ENCODE peak calls at places on chromosomes 16 and 17, in six cellular contexts. J is kidney epithelial cell, F is fibroblast of lung, S is tibial nerve, O is fibroblast of mammary gland, T is GM23338. X is an unnamed sample.

GRCh38 chr17:34314279-34314678 is 5.0 kb upstream of the CCL8 start:
- DNase-seq in S (peak), O (peak), J (no peak), T (no peak), F (peak), X (no peak)

GRCh38 chr16:29983420-29984136 is 9.9 kb downstream of the TAOK2 start:
- DNase-seq in J (no peak), O (peak), S (no peak), F (no peak), T (no peak), X (no peak)

GRCh38 chr17:20954794-20955193 is 88.0 kb downstream of the USP22 start:
- DNase-seq in F (no peak), O (no peak), T (no peak), J (no peak), S (no peak), X (no peak)

GRCh38 chr16:78297066-78297666 is 197.7 kb downstream of the WWOX start:
- DNase-seq in S (no peak), O (peak), T (no peak), J (peak), F (peak), X (no peak)

GRCh38 chr16:3147046-3147756 is 12.4 kb downstream of the ZNF213 start:
- DNase-seq in O (no peak), T (no peak), F (no peak), S (no peak), J (no peak), X (no peak)

GRCh38 chr16:67897231-67897630 is 4.2 kb downstream of the PSKH1 start:
- DNase-seq in S (peak), J (no peak), O (peak), F (no peak), T (no peak), X (no peak)

GRCh38 chr16:54932737-54933254 is 2.1 kb downstream of the IRX5 start:
- DNase-seq in F (no peak), T (peak), S (no peak), J (no peak), O (no peak), X (no peak)

GRCh38 chr16:14473488-14473887 is 156.6 kb downstream of the PARN start:
- DNase-seq in J (no peak), O (no peak), S (no peak), F (no peak), T (no peak), X (no peak)

GRCh38 chr17:50260501-50260911 is 13.8 kb upstream of the TMEM92 start:
- DNase-seq in O (no peak), J (no peak), S (no peak), T (no peak), F (no peak), X (no peak)

GRCh38 chr16:22240023-22240697 is 34.1 kb downstream of the EEF2K start:
- DNase-seq in O (peak), T (no peak), J (no peak), F (peak), S (peak), X (no peak)

GRCh38 chr17:27315322-27315721 is 21.4 kb downstream of the WSB1 start:
- DNase-seq in S (peak), O (peak), T (no peak), F (peak), J (peak), X (peak)

GRCh38 chr17:40122466-40122943 is 734 bp downstream of the MSL1 start:
- DNase-seq in S (no peak), J (no peak), O (no peak), F (peak), T (peak), X (peak)

GRCh38 chr17:35240861-35241260 is 2.0 kb upstream of the SLFN5 start:
- DNase-seq in O (no peak), T (no peak), J (no peak), F (no peak), S (no peak), X (no peak)

GRCh38 chr17:17304521-17304985 is 1.4 kb downstream of the NT5M start:
- DNase-seq in O (no peak), J (no peak), T (no peak), S (no peak), F (no peak), X (no peak)

GRCh38 chr17:82602986-82603385 is 45.3 kb downstream of the WDR45B start:
- DNase-seq in O (no peak), S (no peak), T (no peak), J (no peak), F (no peak), X (no peak)

GRCh38 chr17:46979023-46979870 is at the start of gene RPRML:
- DNase-seq in J (no peak), T (peak), S (no peak), O (peak), F (no peak), X (peak)

GRCh38 chr17:9105068-9105868 is 84.0 kb downstream of the NTN1 start:
- DNase-seq in J (no peak), O (no peak), S (no peak), T (no peak), F (no peak), X (no peak)

GRCh38 chr17:4195306-4195705 is 52.3 kb downstream of the CYB5D2 start:
- DNase-seq in J (no peak), S (no peak), F (peak), T (no peak), O (peak), X (no peak)

GRCh38 chr16:71927383-71927782 is 32.1 kb downstream of the IST1 start:
- DNase-seq in S (peak), O (peak), T (no peak), J (peak), F (peak), X (peak)

GRCh38 chr17:60941028-60941427 is 263.4 kb downstream of the BCAS3 start:
- DNase-seq in S (peak), F (peak), O (peak), T (peak), J (no peak), X (peak)

GRCh38 chr17:73300392-73300791 is 11.4 kb downstream of the CDC42EP4 start:
- DNase-seq in T (no peak), J (no peak), F (peak), O (no peak), S (no peak), X (no peak)

GRCh38 chr16:10255728-10256127 is 73.5 kb upstream of the GRIN2A start:
- DNase-seq in F (no peak), S (no peak), T (no peak), O (no peak), J (no peak), X (no peak)

DNA sequence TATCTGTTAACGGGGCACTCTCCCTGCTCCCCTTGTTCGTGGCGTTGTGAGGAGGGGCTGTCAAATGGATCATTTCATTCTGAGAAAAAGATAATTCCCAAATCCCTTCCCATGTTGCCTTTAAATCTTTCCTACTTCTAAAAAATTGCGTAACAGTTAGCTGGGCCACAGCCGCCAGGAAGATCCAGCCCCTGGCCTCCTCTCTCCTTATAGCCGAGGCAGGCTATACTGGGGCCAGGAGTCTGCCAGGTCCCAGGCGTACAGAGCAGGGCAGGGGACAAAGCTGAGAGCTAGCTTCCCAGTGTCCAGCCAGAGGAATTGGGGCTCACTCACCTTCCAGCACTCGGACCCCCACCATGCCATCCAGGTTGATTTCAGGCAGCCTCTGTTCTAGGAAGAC is 388 bp downstream of the C16orf89 start:
- DNase-seq in O (no peak), F (no peak), T (no peak), J (no peak), S (no peak), X (no peak)
- H3K4me3 ChIP-seq in O (no peak), F (no peak), T (no peak), J (no peak), S (peak), X (no peak)

DNA sequence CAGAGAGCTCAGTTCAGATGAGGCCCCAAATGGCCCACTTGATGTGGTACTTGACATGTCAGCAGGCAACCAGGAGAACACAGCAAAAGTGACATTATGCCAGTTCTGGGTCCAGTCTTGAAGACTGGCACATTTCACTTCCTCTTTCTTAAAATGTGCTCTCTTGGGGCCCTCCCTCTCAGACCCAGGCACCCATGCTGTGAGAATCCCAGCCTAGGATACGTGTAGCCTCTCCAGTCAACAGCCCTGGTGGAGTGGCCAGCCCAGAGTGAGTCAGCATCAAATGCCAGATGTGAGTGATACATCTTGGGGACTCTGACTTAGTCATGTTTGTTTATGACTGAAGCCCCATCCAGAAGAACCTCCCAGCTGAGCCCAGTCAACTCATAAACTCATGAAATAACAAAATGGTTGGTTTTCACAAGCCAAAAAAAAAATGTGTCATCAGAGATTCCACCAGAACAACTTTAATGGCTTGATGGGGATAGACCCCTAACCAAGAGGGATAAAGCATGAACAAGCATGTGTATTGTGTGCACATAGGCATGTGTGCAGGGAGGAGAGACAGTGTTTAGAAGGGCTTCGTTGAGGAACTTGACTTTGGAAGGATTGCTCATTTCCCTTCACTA is 82.5 kb upstream of the TNRC6C start:
- DNase-seq in S (no peak), J (no peak), F (no peak), O (peak), T (no peak), X (no peak)
- H3K4me3 ChIP-seq in S (no peak), J (no peak), F (no peak), O (no peak), T (no peak), X (no peak)

GRCh38 chr17:45224671-45225050 is 3.0 kb downstream of the FMNL1 start:
- DNase-seq in T (no peak), F (no peak), O (no peak), S (no peak), J (no peak), X (no peak)

GRCh38 chr17:45223541-45224528 is 2.1 kb downstream of the FMNL1 start:
- DNase-seq in F (no peak), O (no peak), J (no peak), S (no peak), T (no peak), X (no peak)

GRCh38 chr17:45226620-45227019 is 4.9 kb downstream of the FMNL1 start:
- DNase-seq in O (no peak), S (no peak), F (no peak), J (no peak), T (no peak), X (no peak)

GRCh38 chr17:45225964-45226530 is 4.4 kb downstream of the FMNL1 start:
- DNase-seq in S (peak), F (no peak), O (no peak), J (no peak), T (no peak), X (peak)

GRCh38 chr17:45225051-45225700 is 3.5 kb downstream of the FMNL1 start:
- DNase-seq in T (no peak), O (no peak), J (no peak), F (no peak), S (no peak), X (no peak)
- H3K4me3 ChIP-seq in T (no peak), O (no peak), J (no peak), F (no peak), S (peak), X (no peak)

DNA sequence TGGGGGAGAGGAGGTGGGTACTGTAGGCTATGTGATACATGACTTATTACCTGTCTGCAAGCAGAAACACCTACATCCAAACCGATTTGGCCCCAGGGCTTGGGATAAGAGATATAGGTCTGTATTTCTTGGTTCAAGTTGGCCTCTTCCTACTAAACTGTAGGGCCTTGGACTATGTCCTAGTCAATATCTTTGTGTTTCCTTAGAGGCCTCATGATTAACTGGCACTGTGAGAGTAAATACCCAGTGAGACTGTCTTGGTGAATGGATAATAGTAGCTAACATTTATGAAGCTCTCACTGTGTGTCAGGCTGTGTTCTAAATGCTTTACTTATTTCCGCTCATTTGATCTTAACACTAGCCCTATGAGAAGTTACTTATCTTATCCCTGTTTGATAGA is 70.0 kb downstream of the MSI2 start:
- DNase-seq in T (no peak), O (no peak), J (no peak), F (no peak), S (no peak), X (no peak)
- H3K4me3 ChIP-seq in T (no peak), O (no peak), J (no peak), F (no peak), S (no peak), X (no peak)

DNA sequence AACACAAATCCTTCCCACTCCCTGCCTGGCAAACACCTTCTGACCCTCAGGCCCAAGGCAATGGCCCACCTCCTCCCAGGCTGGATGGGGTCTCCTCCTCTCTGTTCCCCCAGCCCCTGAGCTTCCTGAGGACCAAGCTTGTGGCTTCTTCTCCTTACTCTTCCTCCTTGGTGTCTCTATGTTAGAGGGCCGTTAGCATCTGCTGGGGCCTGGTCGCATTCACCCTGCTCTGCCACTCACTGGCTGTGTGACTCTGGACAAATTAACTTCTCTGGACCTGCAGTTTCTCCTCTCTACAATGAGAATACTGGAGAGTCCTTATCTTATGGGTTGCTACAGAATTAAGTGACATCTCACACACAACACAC is 725 bp upstream of the MT2A start:
- DNase-seq in T (no peak), J (no peak), O (no peak), S (no peak), F (no peak), X (no peak)
- H3K4me3 ChIP-seq in T (peak), J (peak), O (peak), S (peak), F (peak), X (peak)

GRCh38 chr17:77286391-77286640 is 145.5 kb downstream of the SEC14L1 start:
- DNase-seq in F (no peak), S (no peak), O (no peak), T (no peak), J (no peak), X (no peak)

GRCh38 chr17:77288115-77288619 is 147.4 kb downstream of the SEC14L1 start:
- DNase-seq in F (no peak), T (peak), O (no peak), S (no peak), J (no peak), X (peak)

GRCh38 chr17:77285594-77286390 is 145.0 kb downstream of the SEC14L1 start:
- DNase-seq in S (peak), O (peak), T (no peak), J (peak), F (peak), X (peak)

GRCh38 chr17:77286641-77287431 is 146.1 kb downstream of the SEC14L1 start:
- DNase-seq in F (peak), O (no peak), J (no peak), T (no peak), S (no peak), X (peak)

GRCh38 chr17:77287432-77288068 is 146.8 kb downstream of the SEC14L1 start:
- DNase-seq in F (peak), O (peak), J (peak), S (no peak), T (peak), X (peak)
- H3K4me3 ChIP-seq in F (no peak), O (no peak), J (peak), S (no peak), T (no peak), X (no peak)